ENCODE peak calls at places on chromosomes 4 and X, in six cellular contexts. G is activated naive CD8-positive, alpha-beta T cell treated with anti-CD3 and anti-CD28 coated beads, Interleukin-2, amount 10 ng/mL, durations not matched to agents 7 days and 5 days; D is left lung; N is T-cell; R is heart right ventricle; E is right cardiac atrium. X is an unnamed sample.

GRCh38 chrX:150482537-150483217 is 85.7 kb upstream of the MTM1 start:
- ATAC-seq in G (peak), D (peak), N (no peak), R (no peak), E (no peak), X (no peak)

GRCh38 chr4:88858752-88859151 is 161.1 kb upstream of the NAP1L5 start:
- ATAC-seq in G (no peak), D (peak), N (no peak), R (peak), E (peak), X (peak)

GRCh38 chr4:16106956-16107355 is 23.1 kb upstream of the PROM1 start:
- ATAC-seq in G (no peak), D (no peak), N (no peak), R (no peak), E (peak), X (no peak)

GRCh38 chrX:39895228-39896110 is 202.3 kb downstream of the BCOR start:
- ATAC-seq in G (no peak), D (no peak), N (no peak), R (no peak), E (no peak), X (no peak)

GRCh38 chr4:108155373-108155772 is 13.4 kb downstream of the LEF1 start:
- ATAC-seq in G (peak), D (no peak), N (peak), R (no peak), E (no peak), X (no peak)

GRCh38 chr4:87657525-87657924 is 7.4 kb downstream of the DMP1 start:
- ATAC-seq in G (no peak), D (peak), N (no peak), R (no peak), E (no peak), X (no peak)

GRCh38 chr4:184117662-184118199 is 99.9 kb downstream of the ENPP6 start:
- ATAC-seq in G (no peak), D (no peak), N (no peak), R (no peak), E (no peak), X (no peak)

GRCh38 chrX:41095962-41096955 is 11.0 kb downstream of the USP9X start:
- ATAC-seq in G (no peak), D (no peak), N (no peak), R (peak), E (no peak), X (no peak)

GRCh38 chr4:94934864-94935263 is 177.1 kb downstream of the BMPR1B start:
- ATAC-seq in G (no peak), D (peak), N (no peak), R (no peak), E (no peak), X (no peak)

GRCh38 chr4:96675916-96676315 is 836.0 kb downstream of the PDHA2 start:
- ATAC-seq in G (no peak), D (no peak), N (no peak), R (no peak), E (no peak), X (no peak)

GRCh38 chr4:119240128-119240527 is 27.6 kb downstream of the USP53 start:
- ATAC-seq in G (no peak), D (no peak), N (no peak), R (no peak), E (no peak), X (no peak)

GRCh38 chrX:124358796-124359386 is 12.5 kb downstream of the SH2D1A start:
- ATAC-seq in G (peak), D (peak), N (peak), R (no peak), E (no peak), X (no peak)

GRCh38 chrX:37776987-37777325 is 2.9 kb upstream of the CYBB start:
- ATAC-seq in G (peak), D (no peak), N (no peak), R (no peak), E (no peak), X (no peak)

GRCh38 chr4:152843476-152844107 is 63.8 kb downstream of the ARFIP1 start:
- ATAC-seq in G (no peak), D (no peak), N (no peak), R (no peak), E (no peak), X (no peak)

GRCh38 chrX:31506360-31506759 is 434.5 kb upstream of the FTHL17 start:
- ATAC-seq in G (no peak), D (no peak), N (no peak), R (no peak), E (no peak), X (no peak)

GRCh38 chr4:120633810-120634209 is 288.7 kb downstream of the PRDM5 start:
- ATAC-seq in G (no peak), D (no peak), N (no peak), R (no peak), E (no peak), X (no peak)